ENCODE peak calls at places on chromosomes 4 and X, in seven cellular contexts. H is neural crest cell, X is omental fat pad, C is GM10248, N is left ventricle myocardium inferior, D is AG09309, I is brain microvascular endothelial cell. K is an unnamed sample.

GRCh38 chrX:68693481-68694410 is 46.3 kb downstream of the STARD8 start:
- DNase-seq in X (peak; percentile 53), C (peak; percentile 34), I (no peak), H (peak; percentile 25), D (no peak), N (peak; percentile 86), K (no peak)

GRCh38 chr4:153212755-153213154 is 8.5 kb downstream of the TRIM2 start:
- DNase-seq in X (no peak), H (no peak), I (no peak), N (no peak), C (no peak), D (no peak), K (no peak)

GRCh38 chrX:49041683-49042529 is 1.3 kb downstream of the TFE3 start:
- DNase-seq in D (peak; percentile 25), I (peak; percentile 39), N (peak; percentile 17), H (no peak), C (no peak), X (no peak), K (no peak)

GRCh38 chrX:153200462-153200861 is 21.4 kb downstream of the MAGEA1 start:
- DNase-seq in D (no peak), C (no peak), X (no peak), N (no peak), H (no peak), I (no peak), K (no peak)

GRCh38 chr4:176302283-176303275 is 17.2 kb upstream of the SPCS3 start:
- DNase-seq in I (peak; percentile 52), X (no peak), C (no peak), D (peak; percentile 39), H (no peak), N (no peak), K (no peak)

GRCh38 chrX:70422886-70423336 is at the start of gene GDPD2:
- DNase-seq in I (no peak), D (no peak), N (no peak), H (peak; percentile 34), C (no peak), X (no peak), K (no peak)

GRCh38 chrX:130024127-130024526 is 41.7 kb downstream of the BCORL1 start:
- DNase-seq in H (no peak), C (peak; percentile 89), N (peak; percentile 78), I (peak; percentile 18), D (no peak), X (peak; percentile 30), K (no peak)

GRCh38 chrX:9286234-9286633 is 178.6 kb upstream of the TBL1X start:
- DNase-seq in D (no peak), I (no peak), X (no peak), N (no peak), C (no peak), H (no peak), K (no peak)

GRCh38 chr4:173746424-173746823 is 216.4 kb upstream of the HAND2 start:
- DNase-seq in N (no peak), D (no peak), I (no peak), C (no peak), X (no peak), H (no peak), K (no peak)

GRCh38 chr4:185296665-185297460 is 87.5 kb downstream of the SNX25 start:
- DNase-seq in X (no peak), H (no peak), I (no peak), C (no peak), N (no peak), D (no peak), K (no peak)

GRCh38 chr4:94225449-94225848 is 17.8 kb downstream of the SMARCAD1 start:
- DNase-seq in H (no peak), I (no peak), D (no peak), X (no peak), C (no peak), N (no peak), K (no peak)

GRCh38 chr4:165874072-165874798 is 1.2 kb downstream of the TLL1 start:
- DNase-seq in I (no peak), H (peak; percentile 3), D (no peak), N (peak; percentile 12), X (no peak), C (peak; percentile 8), K (no peak)

GRCh38 chrX:41300758-41301437 is 33.1 kb upstream of the DDX3X start:
- DNase-seq in H (no peak), I (peak; percentile 49), N (no peak), C (no peak), X (no peak), D (no peak), K (no peak)

GRCh38 chrX:85922821-85923220 is 124.5 kb downstream of the CHM start:
- DNase-seq in C (no peak), I (peak; percentile 25), X (no peak), H (no peak), D (peak; percentile 51), N (no peak), K (no peak)

GRCh38 chr4:25367004-25367621 is 9.9 kb upstream of the ANAPC4 start:
- DNase-seq in X (no peak), C (peak; percentile 33), H (no peak), N (no peak), D (peak; percentile 10), I (no peak), K (no peak)

GRCh38 chr4:110793381-110793801 is 170.5 kb upstream of the PITX2 start:
- DNase-seq in D (peak; percentile 17), X (no peak), I (peak; percentile 29), N (no peak), C (no peak), H (no peak), K (no peak)

GRCh38 chr4:116180056-116180690 is 905.2 kb downstream of the TRAM1L1 start:
- DNase-seq in C (peak; percentile 12), D (no peak), I (no peak), X (no peak), N (no peak), H (no peak), K (no peak)
- TF ChIP-seq CTCF in C (peak; percentile 45), D (no peak), I (peak; percentile 41), X (no peak), N (peak; percentile 36), H (peak; percentile 75), K (peak; percentile 67)

GRCh38 chr4:132227349-132228165 is 921.5 kb upstream of the PCDH10 start:
- DNase-seq in I (peak; percentile 9), D (no peak), H (peak; percentile 54), X (no peak), C (no peak), N (no peak), K (no peak)
- TF ChIP-seq CTCF in I (peak; percentile 62), D (peak; percentile 15), H (peak; percentile 76), X (no peak), C (peak; percentile 58), N (peak; percentile 31), K (peak; percentile 78)

GRCh38 chr4:140637836-140638235 is 69.1 kb upstream of the UCP1 start:
- DNase-seq in X (no peak), D (no peak), N (no peak), I (no peak), C (peak; percentile 56), H (peak; percentile 28), K (no peak)
- TF ChIP-seq CTCF in X (no peak), D (peak; percentile 47), N (peak; percentile 63), I (peak; percentile 58), C (peak; percentile 61), H (peak; percentile 72), K (peak; percentile 46)

GRCh38 chrX:114959729-114960128 is 57.7 kb downstream of the IL13RA2 start:
- DNase-seq in H (no peak), I (no peak), X (no peak), C (no peak), D (no peak), N (no peak), K (no peak)
- TF ChIP-seq CTCF in H (peak; percentile 77), I (peak; percentile 15), X (no peak), C (no peak), D (peak; percentile 38), N (peak; percentile 61), K (peak; percentile 56)

DNA sequence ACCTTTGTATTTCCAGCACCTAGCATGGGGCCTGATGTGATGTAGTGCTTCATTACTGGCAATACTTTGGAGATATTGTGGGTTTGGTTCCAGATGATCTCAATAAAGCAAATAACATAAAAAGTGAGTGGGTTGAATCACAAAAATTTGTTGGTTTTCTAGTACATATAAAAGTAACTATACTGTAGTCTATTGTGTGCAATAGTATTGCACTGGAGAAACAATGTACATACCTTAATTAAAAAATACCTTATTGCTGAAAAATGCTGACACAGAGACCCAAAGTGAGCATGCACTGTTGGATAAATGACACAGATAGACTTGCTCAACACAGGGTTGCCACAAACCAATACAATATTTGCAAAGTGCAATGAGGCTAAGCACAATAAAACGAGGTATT is 17.7 kb upstream of the MGST2 start:
- DNase-seq in H (no peak), I (no peak), X (no peak), N (no peak), C (no peak), D (no peak), K (no peak)
- TF ChIP-seq CTCF in H (no peak), I (no peak), X (no peak), N (no peak), C (no peak), D (no peak), K (no peak)

K was measured in osteocyte.